ENCODE peak calls at places on chromosomes 3 and 15, in nine cellular contexts. One of them, this sample, is unnamed.

GRCh38 chr3:126133606-126134005 is 46.8 kb downstream of the ALDH1L1 start:
- DNase-seq in AG04449: no peak
- DNase-seq in heart left ventricle: peak
- DNase-seq in IMR-90: no peak
- DNase-seq in lower lobe of right lung: peak
- DNase-seq in lower leg skin: no peak
- DNase-seq in fibroblast of pulmonary artery: no peak
- DNase-seq in endodermal cell: no peak
- DNase-seq in vagina: peak
- DNase-seq in this sample: no peak

GRCh38 chr3:110485389-110485788 is 586.2 kb upstream of the NECTIN3 start:
- DNase-seq in AG04449: no peak
- DNase-seq in heart left ventricle: no peak
- DNase-seq in IMR-90: no peak
- DNase-seq in lower lobe of right lung: no peak
- DNase-seq in lower leg skin: no peak
- DNase-seq in fibroblast of pulmonary artery: no peak
- DNase-seq in endodermal cell: no peak
- DNase-seq in vagina: no peak
- DNase-seq in this sample: no peak

GRCh38 chr3:97872209-97873042 is 50.6 kb downstream of the CRYBG3 start:
- DNase-seq in AG04449: peak
- DNase-seq in heart left ventricle: no peak
- DNase-seq in IMR-90: peak
- DNase-seq in lower lobe of right lung: no peak
- DNase-seq in lower leg skin: peak
- DNase-seq in fibroblast of pulmonary artery: peak
- DNase-seq in endodermal cell: no peak
- DNase-seq in vagina: no peak
- DNase-seq in this sample: peak

GRCh38 chr3:31610700-31611275 is 78.1 kb downstream of the STT3B start:
- DNase-seq in AG04449: no peak
- DNase-seq in heart left ventricle: no peak
- DNase-seq in IMR-90: peak
- DNase-seq in lower lobe of right lung: no peak
- DNase-seq in lower leg skin: no peak
- DNase-seq in fibroblast of pulmonary artery: peak
- DNase-seq in endodermal cell: no peak
- DNase-seq in vagina: no peak
- DNase-seq in this sample: no peak

GRCh38 chr15:81942157-81942556 is 103.7 kb downstream of the MEX3B start:
- DNase-seq in AG04449: no peak
- DNase-seq in heart left ventricle: no peak
- DNase-seq in IMR-90: no peak
- DNase-seq in lower lobe of right lung: no peak
- DNase-seq in lower leg skin: no peak
- DNase-seq in fibroblast of pulmonary artery: no peak
- DNase-seq in endodermal cell: no peak
- DNase-seq in vagina: no peak
- DNase-seq in this sample: no peak

GRCh38 chr3:46663611-46664135 is 29.8 kb downstream of the ALS2CL start:
- DNase-seq in AG04449: no peak
- DNase-seq in heart left ventricle: peak
- DNase-seq in IMR-90: peak
- DNase-seq in lower lobe of right lung: peak
- DNase-seq in lower leg skin: peak
- DNase-seq in fibroblast of pulmonary artery: peak
- DNase-seq in endodermal cell: peak
- DNase-seq in vagina: peak
- DNase-seq in this sample: no peak

GRCh38 chr3:127646501-127647046 is 17.6 kb downstream of the PODXL2 start:
- DNase-seq in AG04449: no peak
- DNase-seq in heart left ventricle: no peak
- DNase-seq in IMR-90: no peak
- DNase-seq in lower lobe of right lung: no peak
- DNase-seq in lower leg skin: no peak
- DNase-seq in fibroblast of pulmonary artery: no peak
- DNase-seq in endodermal cell: no peak
- DNase-seq in vagina: no peak
- DNase-seq in this sample: no peak

GRCh38 chr3:193665370-193665989 is 72.5 kb downstream of the OPA1 start:
- DNase-seq in AG04449: no peak
- DNase-seq in heart left ventricle: no peak
- DNase-seq in IMR-90: peak
- DNase-seq in lower lobe of right lung: no peak
- DNase-seq in lower leg skin: no peak
- DNase-seq in fibroblast of pulmonary artery: peak
- DNase-seq in endodermal cell: no peak
- DNase-seq in vagina: no peak
- DNase-seq in this sample: no peak

GRCh38 chr15:81747026-81747425 is 298.8 kb downstream of the MEX3B start:
- DNase-seq in AG04449: no peak
- DNase-seq in heart left ventricle: no peak
- DNase-seq in IMR-90: no peak
- DNase-seq in lower lobe of right lung: no peak
- DNase-seq in lower leg skin: no peak
- DNase-seq in fibroblast of pulmonary artery: no peak
- DNase-seq in endodermal cell: no peak
- DNase-seq in vagina: no peak
- DNase-seq in this sample: no peak

GRCh38 chr3:126456766-126457388 is 18.8 kb downstream of the ZXDC start:
- DNase-seq in AG04449: no peak
- DNase-seq in heart left ventricle: no peak
- DNase-seq in IMR-90: no peak
- DNase-seq in lower lobe of right lung: peak
- DNase-seq in lower leg skin: no peak
- DNase-seq in fibroblast of pulmonary artery: no peak
- DNase-seq in endodermal cell: peak
- DNase-seq in vagina: no peak
- DNase-seq in this sample: no peak

GRCh38 chr15:42602501-42602900 is 27.1 kb downstream of the STARD9 start:
- DNase-seq in AG04449: no peak
- DNase-seq in heart left ventricle: no peak
- DNase-seq in IMR-90: no peak
- DNase-seq in lower lobe of right lung: no peak
- DNase-seq in lower leg skin: no peak
- DNase-seq in fibroblast of pulmonary artery: no peak
- DNase-seq in endodermal cell: no peak
- DNase-seq in vagina: no peak
- DNase-seq in this sample: no peak

GRCh38 chr3:27312044-27312668 is 57.0 kb downstream of the NEK10 start:
- DNase-seq in AG04449: peak
- DNase-seq in heart left ventricle: no peak
- DNase-seq in IMR-90: peak
- DNase-seq in lower lobe of right lung: no peak
- DNase-seq in lower leg skin: no peak
- DNase-seq in fibroblast of pulmonary artery: peak
- DNase-seq in endodermal cell: peak
- DNase-seq in vagina: no peak
- DNase-seq in this sample: peak

GRCh38 chr3:23094890-23095462 is 108.2 kb upstream of the UBE2E2 start:
- DNase-seq in AG04449: no peak
- DNase-seq in heart left ventricle: no peak
- DNase-seq in IMR-90: peak
- DNase-seq in lower lobe of right lung: no peak
- DNase-seq in lower leg skin: no peak
- DNase-seq in fibroblast of pulmonary artery: peak
- DNase-seq in endodermal cell: no peak
- DNase-seq in vagina: no peak
- DNase-seq in this sample: no peak

GRCh38 chr3:139797724-139798343 is 120.1 kb upstream of the NMNAT3 start:
- DNase-seq in AG04449: no peak
- DNase-seq in heart left ventricle: no peak
- DNase-seq in IMR-90: peak
- DNase-seq in lower lobe of right lung: no peak
- DNase-seq in lower leg skin: no peak
- DNase-seq in fibroblast of pulmonary artery: peak
- DNase-seq in endodermal cell: peak
- DNase-seq in vagina: no peak
- DNase-seq in this sample: no peak

GRCh38 chr3:11601446-11602241 is 42.1 kb downstream of the VGLL4 start:
- DNase-seq in AG04449: no peak
- DNase-seq in heart left ventricle: no peak
- DNase-seq in IMR-90: peak
- DNase-seq in lower lobe of right lung: no peak
- DNase-seq in lower leg skin: no peak
- DNase-seq in fibroblast of pulmonary artery: peak
- DNase-seq in endodermal cell: peak
- DNase-seq in vagina: peak
- DNase-seq in this sample: no peak

GRCh38 chr15:80203361-80203885 is 48.6 kb downstream of the CTXND1 start:
- DNase-seq in AG04449: no peak
- DNase-seq in heart left ventricle: no peak
- DNase-seq in IMR-90: no peak
- DNase-seq in lower lobe of right lung: no peak
- DNase-seq in lower leg skin: no peak
- DNase-seq in fibroblast of pulmonary artery: no peak
- DNase-seq in endodermal cell: peak
- DNase-seq in vagina: peak
- DNase-seq in this sample: no peak

GRCh38 chr15:85691350-85692240 is 103.1 kb downstream of the KLHL25 start:
- DNase-seq in AG04449: no peak
- DNase-seq in heart left ventricle: no peak
- DNase-seq in IMR-90: no peak
- DNase-seq in lower lobe of right lung: no peak
- DNase-seq in lower leg skin: no peak
- DNase-seq in fibroblast of pulmonary artery: no peak
- DNase-seq in endodermal cell: no peak
- DNase-seq in vagina: no peak
- DNase-seq in this sample: no peak

GRCh38 chr3:84946240-84946639 is 12.5 kb upstream of the CADM2 start:
- DNase-seq in AG04449: no peak
- DNase-seq in heart left ventricle: no peak
- DNase-seq in IMR-90: no peak
- DNase-seq in lower lobe of right lung: no peak
- DNase-seq in lower leg skin: no peak
- DNase-seq in fibroblast of pulmonary artery: no peak
- DNase-seq in endodermal cell: no peak
- DNase-seq in vagina: no peak
- DNase-seq in this sample: no peak

DNA sequence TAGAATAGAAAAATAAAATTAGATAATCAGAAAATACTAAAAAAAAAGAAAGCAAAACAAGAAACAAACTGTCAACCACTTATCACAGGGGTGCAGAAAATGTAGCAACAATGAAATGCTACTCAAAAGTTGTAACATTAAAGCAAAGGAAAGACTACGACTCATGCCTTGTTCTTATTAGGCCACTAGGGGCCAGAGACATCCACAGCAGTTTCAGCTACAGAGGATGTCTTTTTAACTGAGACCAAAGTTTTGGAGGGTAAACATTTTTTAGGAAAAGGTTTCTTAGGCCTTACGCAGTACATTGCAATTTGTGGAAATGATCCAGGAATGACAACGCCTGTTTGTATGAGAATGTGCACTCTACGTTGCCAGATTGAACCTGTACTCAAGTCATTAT is 15.4 kb upstream of the CADM2 start:
- DNase-seq in AG04449: no peak
- DNase-seq in heart left ventricle: no peak
- DNase-seq in IMR-90: no peak
- DNase-seq in lower lobe of right lung: no peak
- DNase-seq in lower leg skin: no peak
- DNase-seq in fibroblast of pulmonary artery: no peak
- DNase-seq in endodermal cell: no peak
- DNase-seq in vagina: no peak
- DNase-seq in this sample: no peak
- TF ChIP-seq CTCF in AG04449: no peak
- TF ChIP-seq CTCF in heart left ventricle: no peak
- TF ChIP-seq CTCF in IMR-90: no peak
- TF ChIP-seq CTCF in lower lobe of right lung: no peak
- TF ChIP-seq CTCF in lower leg skin: no peak
- TF ChIP-seq CTCF in fibroblast of pulmonary artery: no peak
- TF ChIP-seq CTCF in endodermal cell: peak
- TF ChIP-seq CTCF in vagina: no peak
- TF ChIP-seq CTCF in this sample: peak

GRCh38 chr3:51703026-51703775 is 3.7 kb upstream of the GRM2 start:
- DNase-seq in AG04449: no peak
- DNase-seq in heart left ventricle: peak
- DNase-seq in IMR-90: no peak
- DNase-seq in lower lobe of right lung: peak
- DNase-seq in lower leg skin: no peak
- DNase-seq in fibroblast of pulmonary artery: no peak
- DNase-seq in endodermal cell: no peak
- DNase-seq in vagina: no peak
- DNase-seq in this sample: no peak
- H3K4me3 ChIP-seq in AG04449: no peak
- H3K4me3 ChIP-seq in heart left ventricle: no peak
- H3K4me3 ChIP-seq in IMR-90: no peak
- H3K4me3 ChIP-seq in lower lobe of right lung: no peak
- H3K4me3 ChIP-seq in lower leg skin: no peak
- H3K4me3 ChIP-seq in fibroblast of pulmonary artery: no peak
- H3K4me3 ChIP-seq in endodermal cell: no peak
- H3K4me3 ChIP-seq in vagina: no peak
- H3K4me3 ChIP-seq in this sample: no peak

DNA sequence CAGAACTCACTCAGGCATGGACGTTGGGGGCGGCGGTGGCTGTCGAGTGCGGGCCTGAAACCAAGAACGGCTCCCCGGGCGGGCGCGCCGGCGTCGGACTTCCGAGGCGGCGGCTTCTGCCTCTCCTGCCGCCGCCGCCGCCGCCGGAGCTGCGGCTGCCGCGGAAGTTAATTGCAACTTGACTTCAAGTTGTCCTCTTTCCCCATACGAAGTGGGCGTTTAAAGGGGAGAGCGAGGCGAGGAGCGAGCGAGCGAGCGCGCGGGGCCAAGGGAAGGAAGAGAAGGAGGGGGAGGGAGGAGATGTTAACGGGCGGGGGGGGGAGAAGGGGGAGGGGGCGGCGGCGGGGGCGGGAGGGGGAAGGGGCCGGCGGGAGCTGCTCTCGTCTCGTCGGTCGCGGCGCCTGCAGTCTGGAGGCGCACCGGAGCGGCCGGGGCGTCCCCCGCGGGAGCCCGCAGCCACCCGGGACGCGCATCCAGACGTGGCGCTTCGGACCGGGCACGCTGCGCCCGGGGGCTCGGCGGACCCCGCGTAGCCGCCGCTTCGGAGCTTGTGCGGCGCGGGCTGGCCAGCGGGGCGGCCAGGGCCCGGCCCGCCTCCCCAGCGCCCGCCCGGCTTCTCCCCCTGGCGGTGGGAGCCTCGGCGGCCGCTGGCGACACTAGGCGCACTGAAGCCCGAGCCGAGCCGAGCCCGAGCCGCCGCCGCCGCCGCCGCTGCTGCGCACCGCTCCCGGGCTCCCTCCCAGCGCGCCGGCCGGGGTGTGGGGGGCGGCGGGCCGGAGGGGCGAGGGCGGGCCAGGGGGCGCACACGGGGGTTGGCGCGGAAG is 19.7 kb upstream of the SATB1 start:
- DNase-seq in AG04449: no peak
- DNase-seq in heart left ventricle: peak
- DNase-seq in IMR-90: peak
- DNase-seq in lower lobe of right lung: peak
- DNase-seq in lower leg skin: peak
- DNase-seq in fibroblast of pulmonary artery: peak
- DNase-seq in endodermal cell: peak
- DNase-seq in vagina: no peak
- DNase-seq in this sample: no peak
- TF ChIP-seq CTCF in AG04449: peak
- TF ChIP-seq CTCF in heart left ventricle: no peak
- TF ChIP-seq CTCF in IMR-90: peak
- TF ChIP-seq CTCF in lower lobe of right lung: peak
- TF ChIP-seq CTCF in lower leg skin: no peak
- TF ChIP-seq CTCF in fibroblast of pulmonary artery: peak
- TF ChIP-seq CTCF in endodermal cell: peak
- TF ChIP-seq CTCF in vagina: no peak
- TF ChIP-seq CTCF in this sample: peak

GRCh38 chr15:66844747-66845145 is 142.7 kb downstream of the SMAD6 start:
- DNase-seq in AG04449: no peak
- DNase-seq in heart left ventricle: no peak
- DNase-seq in IMR-90: no peak
- DNase-seq in lower lobe of right lung: peak
- DNase-seq in lower leg skin: no peak
- DNase-seq in fibroblast of pulmonary artery: no peak
- DNase-seq in endodermal cell: no peak
- DNase-seq in vagina: no peak
- DNase-seq in this sample: no peak
- H3K4me3 ChIP-seq in AG04449: no peak
- H3K4me3 ChIP-seq in heart left ventricle: no peak
- H3K4me3 ChIP-seq in IMR-90: no peak
- H3K4me3 ChIP-seq in lower lobe of right lung: no peak
- H3K4me3 ChIP-seq in lower leg skin: no peak
- H3K4me3 ChIP-seq in fibroblast of pulmonary artery: no peak
- H3K4me3 ChIP-seq in endodermal cell: no peak
- H3K4me3 ChIP-seq in vagina: no peak
- H3K4me3 ChIP-seq in this sample: no peak

This sample was measured in retinal pigment epithelial cell.